ENCODE peak calls at places on chromosomes 3 and 15, in five cellular contexts. E is lung, S is IMR-90, Y is dorsolateral prefrontal cortex, L is colonic mucosa. H is an unnamed sample.

GRCh38 chr3:46463120-46463867 is 1.4 kb downstream of the LTF start:
- DNase-seq in E (peak), S (no peak), Y (no peak), L (no peak), H (no peak)

GRCh38 chr3:111314146-111314873 is 227.7 kb upstream of the CD96 start:
- DNase-seq in E (no peak), S (no peak), Y (no peak), L (no peak), H (no peak)

GRCh38 chr3:27093771-27094170 is 275.4 kb downstream of the NEK10 start:
- DNase-seq in E (no peak), S (no peak), Y (no peak), L (no peak), H (no peak)

GRCh38 chr15:51884517-51885236 is 55.2 kb downstream of the TMOD3 start:
- DNase-seq in E (no peak), S (peak), Y (no peak), L (no peak), H (no peak)

GRCh38 chr15:39596358-39597051 is 15.6 kb downstream of the THBS1 start:
- DNase-seq in E (no peak), S (peak), Y (no peak), L (no peak), H (no peak)

GRCh38 chr15:100859970-100860828 is 19.4 kb upstream of the ALDH1A3 start:
- DNase-seq in E (no peak), S (no peak), Y (no peak), L (no peak), H (no peak)

GRCh38 chr15:89177633-89178306 is 43.6 kb downstream of the RLBP1 start:
- DNase-seq in E (peak), S (peak), Y (peak), L (peak), H (no peak)

GRCh38 chr15:65578904-65579728 is 31.8 kb downstream of the INTS14 start:
- DNase-seq in E (no peak), S (no peak), Y (no peak), L (no peak), H (no peak)

GRCh38 chr3:10437272-10437994 is 68.0 kb downstream of the ATP2B2 start:
- DNase-seq in E (no peak), S (peak), Y (no peak), L (no peak), H (no peak)

GRCh38 chr3:146335386-146335785 is 84.5 kb upstream of the PLSCR4 start:
- DNase-seq in E (no peak), S (no peak), Y (no peak), L (no peak), H (no peak)

GRCh38 chr3:94429517-94429916 is 366.7 kb downstream of the NSUN3 start:
- DNase-seq in E (no peak), S (peak), Y (no peak), L (no peak), H (no peak)

GRCh38 chr3:118550556-118550955 is 484.1 kb downstream of the IGSF11 start:
- DNase-seq in E (no peak), S (no peak), Y (no peak), L (no peak), H (no peak)

GRCh38 chr3:173823911-173824460 is 426.4 kb downstream of the NLGN1 start:
- DNase-seq in E (no peak), S (peak), Y (no peak), L (no peak), H (no peak)

GRCh38 chr3:66097647-66098046 is 58.9 kb upstream of the MAGI1 start:
- DNase-seq in E (no peak), S (no peak), Y (no peak), L (no peak), H (no peak)

GRCh38 chr15:60379466-60380274 is 18.1 kb downstream of the ANXA2 start:
- DNase-seq in E (no peak), S (peak), Y (no peak), L (peak), H (no peak)

GRCh38 chr15:39444729-39445470 is 136.0 kb upstream of the THBS1 start:
- DNase-seq in E (no peak), S (no peak), Y (no peak), L (no peak), H (no peak)

GRCh38 chr3:133081016-133081415 is 42.8 kb downstream of the TMEM108 start:
- DNase-seq in E (no peak), S (no peak), Y (no peak), L (no peak), H (no peak)

GRCh38 chr3:78569820-78570219 is 1198.0 kb downstream of the ROBO1 start:
- DNase-seq in E (no peak), S (no peak), Y (no peak), L (no peak), H (no peak)

GRCh38 chr3:61181874-61182273 is 69.4 kb downstream of the FHIT start:
- DNase-seq in E (no peak), S (peak), Y (no peak), L (no peak), H (no peak)

GRCh38 chr3:8879347-8879944 is 83.8 kb downstream of the RAD18 start:
- DNase-seq in E (no peak), S (no peak), Y (no peak), L (no peak), H (no peak)

GRCh38 chr15:90240856-90241255 is 6.8 kb downstream of the GDPGP1 start:
- DNase-seq in E (no peak), S (no peak), Y (no peak), L (no peak), H (no peak)
- H3K27ac ChIP-seq in E (no peak), S (no peak), Y (no peak), L (no peak), H (no peak)

GRCh38 chr3:140207541-140207940 is 272.6 kb downstream of the CLSTN2 start:
- DNase-seq in E (no peak), S (no peak), Y (no peak), L (no peak), H (peak)

GRCh38 chr3:140205598-140205997 is 270.6 kb downstream of the CLSTN2 start:
- DNase-seq in E (no peak), S (no peak), Y (no peak), L (no peak), H (peak)

GRCh38 chr3:140204271-140204984 is 269.4 kb downstream of the CLSTN2 start:
- DNase-seq in E (no peak), S (no peak), Y (no peak), L (no peak), H (peak)

GRCh38 chr3:140206196-140207040 is 271.4 kb downstream of the CLSTN2 start:
- DNase-seq in E (no peak), S (peak), Y (no peak), L (no peak), H (peak)

GRCh38 chr3:140203510-140203909 is 268.5 kb downstream of the CLSTN2 start:
- DNase-seq in E (no peak), S (no peak), Y (no peak), L (no peak), H (peak)
- H3K27ac ChIP-seq in E (no peak), S (no peak), Y (no peak), L (no peak), H (no peak)

GRCh38 chr3:114566162-114566755 is 272.4 kb downstream of the TIGIT start:
- DNase-seq in E (no peak), S (no peak), Y (no peak), L (no peak), H (no peak)
- H3K27ac ChIP-seq in E (no peak), S (no peak), Y (no peak), L (no peak), H (no peak)

GRCh38 chr3:57735405-57735804 is 20.7 kb upstream of the SLMAP start:
- DNase-seq in E (no peak), S (no peak), Y (no peak), L (no peak), H (no peak)
- H3K27ac ChIP-seq in E (no peak), S (no peak), Y (no peak), L (no peak), H (no peak)

H was measured in esophagus muscularis mucosa.